ENCODE peak calls at places on chromosomes 6 and 20, in nine cellular contexts. K, Y, E, S, R, I, Z, W and F are unnamed samples.

GRCh38 chr6:26739811-26740210 is 80.3 kb upstream of the ZNF322 start:
- DNase-seq in K (no peak), Y (no peak), E (no peak), S (no peak), R (no peak), I (no peak), Z (no peak), W (no peak), F (no peak)

GRCh38 chr6:71510057-71510713 is 221.6 kb downstream of the OGFRL1 start:
- DNase-seq in K (no peak), Y (peak; percentile 50), E (no peak), S (peak; percentile 38), R (no peak), I (no peak), Z (peak; percentile 47), W (peak; percentile 85), F (peak; percentile 66)

GRCh38 chr6:151109361-151109760 is 130.4 kb upstream of the AKAP12 start:
- DNase-seq in K (no peak), Y (no peak), E (no peak), S (no peak), R (no peak), I (no peak), Z (no peak), W (no peak), F (peak; percentile 49)

GRCh38 chr6:32975886-32976285 is 7.5 kb downstream of the BRD2 start:
- DNase-seq in K (no peak), Y (no peak), E (no peak), S (no peak), R (no peak), I (no peak), Z (no peak), W (no peak), F (no peak)

GRCh38 chr6:137115653-137116052 is 57.8 kb downstream of the IL22RA2 start:
- DNase-seq in K (no peak), Y (no peak), E (no peak), S (no peak), R (no peak), I (no peak), Z (no peak), W (no peak), F (no peak)

GRCh38 chr20:6857929-6858328 is 90.4 kb downstream of the BMP2 start:
- DNase-seq in K (no peak), Y (no peak), E (no peak), S (no peak), R (no peak), I (no peak), Z (no peak), W (no peak), F (no peak)

GRCh38 chr6:14987490-14987889 is 258.4 kb upstream of the JARID2 start:
- DNase-seq in K (no peak), Y (no peak), E (no peak), S (no peak), R (no peak), I (no peak), Z (no peak), W (no peak), F (no peak)

GRCh38 chr6:152532556-152533422 is 104.4 kb downstream of the SYNE1 start:
- DNase-seq in K (no peak), Y (no peak), E (no peak), S (no peak), R (no peak), I (no peak), Z (no peak), W (no peak), F (no peak)

GRCh38 chr20:1163105-1163504 is 21.7 kb downstream of the TMEM74B start:
- DNase-seq in K (no peak), Y (no peak), E (no peak), S (no peak), R (no peak), I (no peak), Z (no peak), W (no peak), F (no peak)

GRCh38 chr6:12164508-12164770 is 125.7 kb upstream of the EDN1 start:
- DNase-seq in K (no peak), Y (no peak), E (no peak), S (no peak), R (no peak), I (no peak), Z (no peak), W (peak; percentile 55), F (no peak)

GRCh38 chr6:133973109-133973971 is 20.3 kb downstream of the TBPL1 start:
- DNase-seq in K (no peak), Y (no peak), E (no peak), S (peak; percentile 43), R (no peak), I (peak; percentile 61), Z (peak; percentile 33), W (peak; percentile 75), F (no peak)

GRCh38 chr6:142942805-142943227 is 2.2 kb downstream of the HIVEP2 start:
- DNase-seq in K (no peak), Y (no peak), E (no peak), S (no peak), R (no peak), I (no peak), Z (no peak), W (peak; percentile 57), F (no peak)